ENCODE peak calls at places on chromosome 19, in nine cellular contexts. G is cardiac fibroblast; I is CD8-positive, alpha-beta T cell; N is A549; X is endothelial cell; E is nephron progenitor cell; R is thoracic aorta; T is CD4-positive, alpha-beta T cell; J is progenitor cell of endocrine pancreas. Q is an unnamed sample.

GRCh38 chr19:38769635-38770211 is 3.6 kb downstream of the LGALS7 start:
- DNase-seq in G (peak), I (peak), N (peak), X (peak), E (peak), R (peak), T (peak), J (peak), Q (peak)

GRCh38 chr19:2575734-2576481 is 100.0 kb downstream of the GADD45B start:
- DNase-seq in G (peak), I (no peak), N (no peak), X (no peak), E (peak), R (peak), T (peak), J (no peak), Q (peak)

GRCh38 chr19:8044018-8044417 is 8.5 kb upstream of the CCL25 start:
- DNase-seq in G (no peak), I (no peak), N (no peak), X (no peak), E (no peak), R (no peak), T (no peak), J (no peak), Q (no peak)

GRCh38 chr19:996051-996838 is 4.0 kb upstream of the GRIN3B start:
- DNase-seq in G (peak), I (peak), N (no peak), X (no peak), E (peak), R (no peak), T (peak), J (no peak), Q (no peak)

GRCh38 chr19:51002101-51002532 is 713 bp upstream of the KLK8 start:
- DNase-seq in G (no peak), I (no peak), N (no peak), X (no peak), E (peak), R (no peak), T (no peak), J (no peak), Q (no peak)

GRCh38 chr19:35644206-35644986 is 2.9 kb downstream of the ETV2 start:
- DNase-seq in G (peak), I (peak), N (peak), X (peak), E (peak), R (peak), T (peak), J (peak), Q (peak)

GRCh38 chr19:1747285-1748114 is 5.8 kb upstream of the ONECUT3 start:
- DNase-seq in G (peak), I (peak), N (peak), X (no peak), E (no peak), R (no peak), T (no peak), J (no peak), Q (no peak)

GRCh38 chr19:55640043-55640576 is 692 bp upstream of the ZNF580 start:
- DNase-seq in G (peak), I (peak), N (no peak), X (no peak), E (no peak), R (no peak), T (peak), J (no peak), Q (no peak)

GRCh38 chr19:39265321-39265916 is 2.8 kb upstream of the IFNL2 start:
- DNase-seq in G (no peak), I (no peak), N (no peak), X (no peak), E (peak), R (no peak), T (no peak), J (no peak), Q (no peak)

GRCh38 chr19:2478756-2479555 is 3.0 kb downstream of the GADD45B start:
- DNase-seq in G (peak), I (peak), N (no peak), X (no peak), E (peak), R (peak), T (peak), J (no peak), Q (peak)

GRCh38 chr19:1568320-1569019 is at the start of gene MEX3D:
- DNase-seq in G (peak), I (peak), N (peak), X (peak), E (peak), R (no peak), T (peak), J (peak), Q (peak)

GRCh38 chr19:53553865-53554791 is 16.2 kb downstream of the ZNF331 start:
- DNase-seq in G (peak), I (peak), N (no peak), X (peak), E (no peak), R (peak), T (peak), J (no peak), Q (peak)

GRCh38 chr19:47032171-47032811 is 12.7 kb downstream of the NPAS1 start:
- DNase-seq in G (peak), I (peak), N (peak), X (peak), E (peak), R (no peak), T (peak), J (peak), Q (no peak)

GRCh38 chr19:45178262-45179062 is at the start of gene BLOC1S3:
- DNase-seq in G (peak), I (peak), N (peak), X (peak), E (peak), R (peak), T (peak), J (peak), Q (peak)
- TF ChIP-seq CTCF in G (no peak), I (no peak), N (no peak), X (peak), E (peak), R (no peak), T (peak), J (peak), Q (peak)

GRCh38 chr19:11268783-11269267 is 6.5 kb upstream of the DOCK6 start:
- DNase-seq in G (peak), I (no peak), N (no peak), X (peak), E (no peak), R (no peak), T (no peak), J (no peak), Q (no peak)
- TF ChIP-seq CTCF in G (no peak), I (no peak), N (no peak), X (no peak), E (no peak), R (no peak), T (no peak), J (no peak), Q (no peak)

DNA sequence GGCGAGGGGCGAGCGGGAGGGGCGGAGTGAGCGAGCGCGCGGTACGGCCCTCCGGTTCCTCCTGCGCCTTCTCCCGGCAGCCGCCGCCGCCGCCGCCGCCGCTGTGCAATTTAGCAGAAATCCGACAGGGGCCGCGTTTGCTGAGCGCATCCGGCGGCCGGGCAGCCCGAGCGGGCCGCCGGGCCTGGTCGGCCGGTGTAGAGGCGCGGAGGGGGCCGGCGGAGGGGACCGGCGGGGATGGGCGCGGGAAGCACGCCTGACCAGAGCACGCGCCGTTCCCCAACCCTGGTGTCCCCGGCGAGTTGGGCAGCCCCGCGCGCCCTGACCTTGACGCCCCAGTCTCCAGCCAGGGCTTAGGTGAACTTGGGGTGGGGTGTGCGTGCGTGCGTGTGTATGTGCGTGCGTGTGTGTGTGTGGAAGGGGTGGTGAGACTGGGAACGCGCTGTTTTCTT is 144.5 kb upstream of the ZNF536 start:
- DNase-seq in G (peak), I (no peak), N (peak), X (peak), E (peak), R (no peak), T (no peak), J (peak), Q (no peak)
- TF ChIP-seq CTCF in G (peak), I (no peak), N (peak), X (peak), E (peak), R (peak), T (no peak), J (peak), Q (peak)

GRCh38 chr19:49327878-49328544 is 3.0 kb upstream of the SLC6A16 start:
- DNase-seq in G (peak), I (peak), N (peak), X (no peak), E (no peak), R (no peak), T (no peak), J (no peak), Q (no peak)

GRCh38 chr19:49333426-49334288 is 1.5 kb upstream of the CD37 start:
- DNase-seq in G (no peak), I (peak), N (no peak), X (no peak), E (no peak), R (no peak), T (peak), J (no peak), Q (peak)

GRCh38 chr19:49335071-49335783 is at the start of gene CD37:
- DNase-seq in G (no peak), I (peak), N (no peak), X (no peak), E (no peak), R (no peak), T (peak), J (no peak), Q (peak)

GRCh38 chr19:49328741-49329140 is 3.8 kb upstream of the SLC6A16 start:
- DNase-seq in G (no peak), I (no peak), N (no peak), X (no peak), E (no peak), R (no peak), T (no peak), J (no peak), Q (no peak)

GRCh38 chr19:49331616-49332055 is 3.6 kb upstream of the CD37 start:
- DNase-seq in G (peak), I (peak), N (peak), X (no peak), E (no peak), R (no peak), T (peak), J (no peak), Q (no peak)
- TF ChIP-seq CTCF in G (no peak), I (no peak), N (no peak), X (no peak), E (no peak), R (no peak), T (no peak), J (no peak), Q (no peak)

GRCh38 chr19:45515081-45515624 is 7.9 kb downstream of the VASP start:
- DNase-seq in G (no peak), I (no peak), N (no peak), X (no peak), E (no peak), R (no peak), T (no peak), J (no peak), Q (no peak)
- TF ChIP-seq CTCF in G (no peak), I (no peak), N (no peak), X (no peak), E (no peak), R (no peak), T (no peak), J (no peak), Q (no peak)

GRCh38 chr19:30113182-30113581 is 171.1 kb downstream of the URI1 start:
- DNase-seq in G (no peak), I (no peak), N (no peak), X (no peak), E (no peak), R (no peak), T (no peak), J (no peak), Q (no peak)
- TF ChIP-seq CTCF in G (no peak), I (no peak), N (no peak), X (no peak), E (no peak), R (no peak), T (no peak), J (no peak), Q (no peak)

GRCh38 chr19:5339470-5339949 is 1.1 kb downstream of the PTPRS start:
- DNase-seq in G (no peak), I (no peak), N (no peak), X (no peak), E (peak), R (no peak), T (no peak), J (no peak), Q (no peak)

GRCh38 chr19:5341448-5341820 is 822 bp upstream of the PTPRS start:
- DNase-seq in G (no peak), I (no peak), N (no peak), X (no peak), E (no peak), R (no peak), T (no peak), J (no peak), Q (no peak)

GRCh38 chr19:5340637-5341447 is at the start of gene PTPRS:
- DNase-seq in G (peak), I (peak), N (peak), X (peak), E (peak), R (no peak), T (peak), J (peak), Q (peak)

GRCh38 chr19:5338661-5339469 is 1.7 kb downstream of the PTPRS start:
- DNase-seq in G (no peak), I (no peak), N (no peak), X (no peak), E (peak), R (no peak), T (no peak), J (no peak), Q (no peak)

DNA sequence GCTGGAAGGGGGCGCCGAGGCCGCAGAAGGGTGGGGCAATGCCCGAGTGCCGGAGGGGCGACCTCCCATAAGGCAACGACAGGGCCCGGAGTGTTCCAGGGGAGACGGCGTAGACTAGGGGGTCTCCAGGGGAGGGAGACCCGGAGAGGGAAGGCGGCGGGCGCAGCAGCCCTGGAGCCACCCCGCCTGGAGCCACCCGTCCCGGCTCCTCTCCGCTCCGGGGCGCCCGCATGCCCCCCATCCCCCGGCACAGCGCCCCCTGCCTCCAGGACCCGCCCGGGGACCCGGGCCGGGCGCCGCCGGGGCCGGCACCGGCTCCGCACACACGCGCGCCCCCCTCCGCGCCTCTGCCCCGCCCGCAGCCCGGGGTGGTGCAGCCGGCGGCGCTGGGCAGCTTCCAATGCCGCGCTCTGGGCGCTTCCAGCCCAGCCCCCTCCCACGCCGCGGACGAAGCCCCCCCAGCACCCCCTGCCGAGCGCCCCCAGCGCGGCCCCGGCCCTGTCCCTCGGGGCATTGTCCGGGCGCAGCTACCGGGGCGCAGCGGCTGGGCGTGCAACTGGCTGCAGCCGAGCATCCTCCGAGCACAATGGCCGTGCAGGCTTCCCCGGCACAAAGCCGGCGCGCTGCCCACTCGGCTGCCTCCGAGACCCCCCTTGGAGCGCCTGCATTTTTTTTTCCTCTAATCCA is 519 bp downstream of the PTPRS start:
- DNase-seq in G (no peak), I (no peak), N (peak), X (peak), E (peak), R (no peak), T (no peak), J (peak), Q (no peak)
- TF ChIP-seq CTCF in G (no peak), I (no peak), N (peak), X (peak), E (no peak), R (no peak), T (no peak), J (peak), Q (no peak)